ENCODE peak calls at places on chromosome 11, in four cellular contexts. V, R, E and Z are unnamed samples.

GRCh38 chr11:27423125-27423524 is 49.5 kb downstream of the LGR4 start:
- DNase-seq in V (peak), R (peak), E (peak), Z (no peak)

GRCh38 chr11:47620836-47621378 is 21.5 kb downstream of the MTCH2 start:
- DNase-seq in V (no peak), R (no peak), E (no peak), Z (no peak)

GRCh38 chr11:16787035-16787744 is 48.7 kb downstream of the C11orf58 start:
- DNase-seq in V (no peak), R (peak), E (no peak), Z (no peak)

GRCh38 chr11:2860636-2861035 is 24.9 kb downstream of the CDKN1C start:
- DNase-seq in V (no peak), R (peak), E (no peak), Z (no peak)

GRCh38 chr11:66160709-66161108 is 90.6 kb downstream of the PACS1 start:
- DNase-seq in V (no peak), R (no peak), E (no peak), Z (no peak)

GRCh38 chr11:40387240-40387980 is 1072.0 kb downstream of the LRRC4C start:
- DNase-seq in V (no peak), R (no peak), E (no peak), Z (no peak)

GRCh38 chr11:108405706-108406105 is 61.6 kb downstream of the C11orf65 start:
- DNase-seq in V (no peak), R (peak), E (no peak), Z (no peak)

GRCh38 chr11:119144825-119145476 is 3.9 kb upstream of the ABCG4 start:
- DNase-seq in V (peak), R (peak), E (peak), Z (peak)

GRCh38 chr11:64203421-64204079 is 3.0 kb upstream of the FERMT3 start:
- DNase-seq in V (no peak), R (no peak), E (no peak), Z (no peak)